ENCODE peak calls at places on chromosomes 4 and X, in seven cellular contexts. One of them, this sample, is unnamed.

GRCh38 chr4:142202404-142203332 is 566.3 kb downstream of the IL15 start:
- DNase-seq in endodermal cell: peak
- DNase-seq in fibroblast of the aortic adventitia: no peak
- DNase-seq in choroid plexus epithelial cell: no peak
- DNase-seq in upper lobe of right lung: no peak
- DNase-seq in AG04450: no peak
- DNase-seq in MM.1S: peak
- DNase-seq in this sample: no peak

GRCh38 chr4:156575430-156576073 is 396.0 kb downstream of the PDGFC start:
- DNase-seq in AG04450: no peak
- DNase-seq in choroid plexus epithelial cell: no peak
- DNase-seq in endodermal cell: peak
- DNase-seq in MM.1S: no peak
- DNase-seq in fibroblast of the aortic adventitia: no peak
- DNase-seq in upper lobe of right lung: peak
- DNase-seq in this sample: peak

GRCh38 chrX:39808471-39808917 is 289.3 kb downstream of the BCOR start:
- DNase-seq in choroid plexus epithelial cell: peak
- DNase-seq in upper lobe of right lung: no peak
- DNase-seq in fibroblast of the aortic adventitia: peak
- DNase-seq in MM.1S: no peak
- DNase-seq in endodermal cell: no peak
- DNase-seq in AG04450: no peak
- DNase-seq in this sample: peak

GRCh38 chr4:89293299-89293698 is 14.3 kb downstream of the GPRIN3 start:
- DNase-seq in endodermal cell: no peak
- DNase-seq in choroid plexus epithelial cell: no peak
- DNase-seq in upper lobe of right lung: no peak
- DNase-seq in AG04450: no peak
- DNase-seq in fibroblast of the aortic adventitia: no peak
- DNase-seq in MM.1S: peak
- DNase-seq in this sample: no peak

GRCh38 chrX:3271485-3272186 is 74.8 kb downstream of the MXRA5 start:
- DNase-seq in MM.1S: no peak
- DNase-seq in fibroblast of the aortic adventitia: peak
- DNase-seq in AG04450: no peak
- DNase-seq in upper lobe of right lung: no peak
- DNase-seq in choroid plexus epithelial cell: peak
- DNase-seq in endodermal cell: no peak
- DNase-seq in this sample: peak

GRCh38 chr4:124334119-124334518 is 378.4 kb downstream of the ANKRD50 start:
- DNase-seq in upper lobe of right lung: no peak
- DNase-seq in AG04450: peak
- DNase-seq in choroid plexus epithelial cell: peak
- DNase-seq in endodermal cell: peak
- DNase-seq in fibroblast of the aortic adventitia: peak
- DNase-seq in MM.1S: peak
- DNase-seq in this sample: peak

GRCh38 chr4:151195801-151196200 is 81.2 kb upstream of the PRSS48 start:
- DNase-seq in upper lobe of right lung: no peak
- DNase-seq in AG04450: no peak
- DNase-seq in fibroblast of the aortic adventitia: peak
- DNase-seq in MM.1S: no peak
- DNase-seq in choroid plexus epithelial cell: peak
- DNase-seq in endodermal cell: no peak
- DNase-seq in this sample: peak

GRCh38 chr4:122765702-122766352 is 33.3 kb downstream of the BBS12 start:
- DNase-seq in choroid plexus epithelial cell: peak
- DNase-seq in AG04450: no peak
- DNase-seq in MM.1S: no peak
- DNase-seq in upper lobe of right lung: no peak
- DNase-seq in fibroblast of the aortic adventitia: peak
- DNase-seq in endodermal cell: no peak
- DNase-seq in this sample: no peak

GRCh38 chr4:71230258-71230594 is 108.6 kb upstream of the SLC4A4 start:
- DNase-seq in MM.1S: no peak
- DNase-seq in AG04450: no peak
- DNase-seq in endodermal cell: no peak
- DNase-seq in fibroblast of the aortic adventitia: no peak
- DNase-seq in upper lobe of right lung: no peak
- DNase-seq in choroid plexus epithelial cell: no peak
- DNase-seq in this sample: peak

GRCh38 chr4:85153221-85153620 is 186.7 kb upstream of the WDFY3 start:
- DNase-seq in fibroblast of the aortic adventitia: peak
- DNase-seq in AG04450: no peak
- DNase-seq in endodermal cell: no peak
- DNase-seq in upper lobe of right lung: no peak
- DNase-seq in MM.1S: no peak
- DNase-seq in choroid plexus epithelial cell: no peak
- DNase-seq in this sample: no peak

GRCh38 chrX:112571388-112571787 is 108.3 kb downstream of the LHFPL1 start:
- DNase-seq in MM.1S: no peak
- DNase-seq in upper lobe of right lung: no peak
- DNase-seq in choroid plexus epithelial cell: no peak
- DNase-seq in fibroblast of the aortic adventitia: no peak
- DNase-seq in AG04450: no peak
- DNase-seq in endodermal cell: no peak
- DNase-seq in this sample: no peak

GRCh38 chr4:25358515-25359275 is 18.4 kb upstream of the ANAPC4 start:
- DNase-seq in choroid plexus epithelial cell: no peak
- DNase-seq in endodermal cell: no peak
- DNase-seq in AG04450: no peak
- DNase-seq in upper lobe of right lung: peak
- DNase-seq in MM.1S: no peak
- DNase-seq in fibroblast of the aortic adventitia: no peak
- DNase-seq in this sample: no peak

GRCh38 chr4:145048817-145049216 is 49.2 kb downstream of the ANAPC10 start:
- DNase-seq in endodermal cell: no peak
- DNase-seq in fibroblast of the aortic adventitia: no peak
- DNase-seq in MM.1S: no peak
- DNase-seq in choroid plexus epithelial cell: no peak
- DNase-seq in upper lobe of right lung: no peak
- DNase-seq in AG04450: no peak
- DNase-seq in this sample: no peak

GRCh38 chr4:2331519-2332200 is 69.8 kb upstream of the MXD4 start:
- DNase-seq in MM.1S: no peak
- DNase-seq in upper lobe of right lung: no peak
- DNase-seq in AG04450: no peak
- DNase-seq in endodermal cell: no peak
- DNase-seq in choroid plexus epithelial cell: no peak
- DNase-seq in fibroblast of the aortic adventitia: no peak
- DNase-seq in this sample: no peak

GRCh38 chr4:2332201-2332975 is 70.5 kb upstream of the MXD4 start:
- DNase-seq in upper lobe of right lung: no peak
- DNase-seq in MM.1S: no peak
- DNase-seq in AG04450: no peak
- DNase-seq in choroid plexus epithelial cell: no peak
- DNase-seq in endodermal cell: peak
- DNase-seq in fibroblast of the aortic adventitia: no peak
- DNase-seq in this sample: no peak

GRCh38 chr4:2332976-2333319 is 71.0 kb upstream of the MXD4 start:
- DNase-seq in upper lobe of right lung: no peak
- DNase-seq in AG04450: no peak
- DNase-seq in choroid plexus epithelial cell: no peak
- DNase-seq in endodermal cell: no peak
- DNase-seq in MM.1S: no peak
- DNase-seq in fibroblast of the aortic adventitia: no peak
- DNase-seq in this sample: no peak

GRCh38 chr4:2331043-2331420 is 69.1 kb upstream of the MXD4 start:
- DNase-seq in MM.1S: no peak
- DNase-seq in choroid plexus epithelial cell: no peak
- DNase-seq in upper lobe of right lung: no peak
- DNase-seq in fibroblast of the aortic adventitia: no peak
- DNase-seq in AG04450: no peak
- DNase-seq in endodermal cell: no peak
- DNase-seq in this sample: no peak

DNA sequence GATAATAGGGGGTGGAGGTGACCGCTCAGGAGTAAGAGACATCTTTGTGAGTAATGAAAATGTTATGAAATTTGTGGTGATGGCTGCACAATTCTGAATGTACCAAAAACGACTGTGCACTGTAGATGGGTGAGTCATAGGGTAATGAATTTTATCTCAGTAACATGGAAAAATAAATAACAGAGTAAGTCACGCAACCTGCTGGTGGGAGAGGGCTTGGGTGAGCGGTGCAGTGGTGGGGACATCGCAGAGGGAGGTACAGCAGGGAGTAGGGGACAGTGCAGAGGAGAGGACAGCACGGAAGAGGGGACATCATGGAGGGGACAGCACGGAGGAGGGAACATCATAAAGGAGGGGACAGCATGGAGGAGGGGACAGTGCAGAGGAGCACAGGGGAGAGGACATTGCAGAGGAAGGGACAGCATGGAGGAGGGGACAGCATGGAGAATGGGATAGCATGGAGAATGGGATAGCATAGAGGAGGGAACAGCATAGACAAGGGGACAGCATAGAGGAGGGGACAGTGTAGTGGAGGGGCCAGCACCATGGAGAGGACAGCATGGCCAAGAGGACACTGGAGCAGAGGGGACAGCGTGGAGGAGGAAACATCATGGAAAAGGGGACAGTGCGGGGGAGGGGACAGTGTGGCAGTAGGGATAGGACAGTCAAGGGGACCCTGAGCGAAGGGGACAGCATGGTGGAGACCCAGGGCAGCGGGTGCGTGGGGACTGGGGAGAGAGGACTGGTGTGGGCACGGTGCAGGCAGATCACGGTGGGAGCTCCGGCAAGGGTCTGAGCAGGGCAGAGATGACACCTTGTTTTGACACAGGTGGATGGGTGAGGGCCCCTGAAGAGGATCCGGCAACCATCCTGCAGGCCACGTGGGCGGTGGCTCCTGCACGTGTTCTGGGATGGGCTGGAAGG is 68.5 kb upstream of the MXD4 start:
- DNase-seq in MM.1S: no peak
- DNase-seq in endodermal cell: no peak
- DNase-seq in AG04450: peak
- DNase-seq in upper lobe of right lung: no peak
- DNase-seq in fibroblast of the aortic adventitia: peak
- DNase-seq in choroid plexus epithelial cell: peak
- DNase-seq in this sample: peak
- TF ChIP-seq CTCF in MM.1S: no peak
- TF ChIP-seq CTCF in endodermal cell: no peak
- TF ChIP-seq CTCF in AG04450: peak
- TF ChIP-seq CTCF in upper lobe of right lung: no peak
- TF ChIP-seq CTCF in fibroblast of the aortic adventitia: peak
- TF ChIP-seq CTCF in choroid plexus epithelial cell: peak
- TF ChIP-seq CTCF in this sample: no peak

DNA sequence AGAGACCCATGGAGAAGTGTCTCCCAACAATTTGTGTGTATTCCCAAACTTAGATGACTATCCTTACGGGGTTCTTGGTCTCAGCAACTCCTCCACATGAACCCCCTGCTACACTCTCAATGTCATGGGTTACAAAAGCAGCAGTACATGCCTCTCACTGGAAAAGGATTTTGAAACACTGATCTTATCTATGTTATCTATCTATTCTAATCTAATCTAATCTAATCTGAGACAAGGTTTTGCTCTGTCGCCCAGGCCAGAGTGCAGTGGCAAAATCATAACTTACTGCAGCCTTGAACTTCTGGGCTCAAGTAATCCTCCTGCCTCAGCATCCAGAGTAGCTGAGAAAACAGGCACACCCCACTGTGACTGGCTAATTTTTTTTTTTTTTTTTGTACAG is 19.3 kb downstream of the TSPAN5 start:
- DNase-seq in fibroblast of the aortic adventitia: peak
- DNase-seq in endodermal cell: no peak
- DNase-seq in MM.1S: no peak
- DNase-seq in choroid plexus epithelial cell: no peak
- DNase-seq in AG04450: no peak
- DNase-seq in upper lobe of right lung: no peak
- DNase-seq in this sample: no peak
- H3K4me3 ChIP-seq in fibroblast of the aortic adventitia: peak
- H3K4me3 ChIP-seq in endodermal cell: no peak
- H3K4me3 ChIP-seq in MM.1S: peak
- H3K4me3 ChIP-seq in choroid plexus epithelial cell: no peak
- H3K4me3 ChIP-seq in AG04450: no peak
- H3K4me3 ChIP-seq in upper lobe of right lung: no peak
- H3K4me3 ChIP-seq in this sample: no peak

GRCh38 chr4:6011271-6011671 is 7.0 kb downstream of the C4orf50 start:
- DNase-seq in endodermal cell: no peak
- DNase-seq in MM.1S: no peak
- DNase-seq in AG04450: no peak
- DNase-seq in fibroblast of the aortic adventitia: no peak
- DNase-seq in choroid plexus epithelial cell: no peak
- DNase-seq in upper lobe of right lung: no peak
- DNase-seq in this sample: no peak
- TF ChIP-seq CTCF in endodermal cell: no peak
- TF ChIP-seq CTCF in MM.1S: no peak
- TF ChIP-seq CTCF in AG04450: no peak
- TF ChIP-seq CTCF in fibroblast of the aortic adventitia: no peak
- TF ChIP-seq CTCF in choroid plexus epithelial cell: no peak
- TF ChIP-seq CTCF in upper lobe of right lung: no peak
- TF ChIP-seq CTCF in this sample: no peak

GRCh38 chr4:62914758-62915157 is 1494.5 kb downstream of the TECRL start:
- DNase-seq in upper lobe of right lung: no peak
- DNase-seq in fibroblast of the aortic adventitia: no peak
- DNase-seq in endodermal cell: no peak
- DNase-seq in MM.1S: no peak
- DNase-seq in choroid plexus epithelial cell: no peak
- DNase-seq in AG04450: no peak
- DNase-seq in this sample: peak

GRCh38 chr4:62913065-62913464 is 1496.2 kb downstream of the TECRL start:
- DNase-seq in fibroblast of the aortic adventitia: no peak
- DNase-seq in upper lobe of right lung: no peak
- DNase-seq in choroid plexus epithelial cell: no peak
- DNase-seq in endodermal cell: no peak
- DNase-seq in MM.1S: no peak
- DNase-seq in AG04450: no peak
- DNase-seq in this sample: no peak

GRCh38 chr4:62912531-62912930 is 1496.7 kb downstream of the TECRL start:
- DNase-seq in AG04450: no peak
- DNase-seq in endodermal cell: no peak
- DNase-seq in MM.1S: no peak
- DNase-seq in choroid plexus epithelial cell: no peak
- DNase-seq in fibroblast of the aortic adventitia: no peak
- DNase-seq in upper lobe of right lung: no peak
- DNase-seq in this sample: no peak

GRCh38 chr4:62917649-62918048 is 1491.6 kb downstream of the TECRL start:
- DNase-seq in endodermal cell: no peak
- DNase-seq in MM.1S: no peak
- DNase-seq in choroid plexus epithelial cell: no peak
- DNase-seq in AG04450: no peak
- DNase-seq in upper lobe of right lung: no peak
- DNase-seq in fibroblast of the aortic adventitia: no peak
- DNase-seq in this sample: no peak
- H3K4me3 ChIP-seq in endodermal cell: no peak
- H3K4me3 ChIP-seq in MM.1S: no peak
- H3K4me3 ChIP-seq in choroid plexus epithelial cell: no peak
- H3K4me3 ChIP-seq in AG04450: no peak
- H3K4me3 ChIP-seq in upper lobe of right lung: no peak
- H3K4me3 ChIP-seq in fibroblast of the aortic adventitia: no peak
- H3K4me3 ChIP-seq in this sample: no peak

DNA sequence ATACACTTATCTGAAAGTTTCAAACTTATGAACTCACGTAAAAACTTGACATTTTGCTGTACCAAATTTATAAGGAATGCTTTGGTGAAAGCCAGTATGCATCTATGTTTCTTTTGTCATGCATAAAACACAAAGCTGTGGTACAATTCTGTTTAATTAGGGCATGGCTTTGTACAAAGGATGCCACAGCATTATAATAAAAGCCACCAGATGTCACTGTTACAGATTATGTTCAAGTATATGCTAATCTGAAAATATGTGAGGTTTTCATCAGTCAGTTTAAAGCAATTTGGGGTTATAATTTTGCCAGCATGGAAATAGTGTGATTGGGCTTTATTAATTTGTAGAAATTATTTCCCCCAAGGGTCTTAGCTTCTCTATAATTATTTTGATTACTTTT is 69.0 kb downstream of the ATOH1 start:
- DNase-seq in AG04450: no peak
- DNase-seq in fibroblast of the aortic adventitia: no peak
- DNase-seq in endodermal cell: no peak
- DNase-seq in upper lobe of right lung: no peak
- DNase-seq in choroid plexus epithelial cell: peak
- DNase-seq in MM.1S: peak
- DNase-seq in this sample: no peak
- TF ChIP-seq CTCF in AG04450: no peak
- TF ChIP-seq CTCF in fibroblast of the aortic adventitia: no peak
- TF ChIP-seq CTCF in endodermal cell: peak
- TF ChIP-seq CTCF in upper lobe of right lung: peak
- TF ChIP-seq CTCF in choroid plexus epithelial cell: no peak
- TF ChIP-seq CTCF in MM.1S: peak
- TF ChIP-seq CTCF in this sample: peak

This sample was measured in retinal pigment epithelial cell.